ENCODE peak calls at places on chromosome 11, in seven cellular contexts. G, U, V, E, O, S and B are unnamed samples.

GRCh38 chr11:122180435-122180834 is 64.4 kb upstream of the BLID start:
- DNase-seq in G (peak), U (no peak), V (no peak), E (no peak), O (no peak), S (no peak), B (no peak)

GRCh38 chr11:47317078-47317828 is 35.2 kb downstream of the MYBPC3 start:
- DNase-seq in G (no peak), U (no peak), V (no peak), E (no peak), O (no peak), S (no peak), B (no peak)

GRCh38 chr11:112613051-112613972 is 347.9 kb upstream of the NCAM1 start:
- DNase-seq in G (peak), U (no peak), V (no peak), E (peak), O (peak), S (no peak), B (no peak)

GRCh38 chr11:118768715-118769114 is 22.2 kb downstream of the DDX6 start:
- DNase-seq in G (no peak), U (no peak), V (no peak), E (no peak), O (peak), S (no peak), B (no peak)

GRCh38 chr11:118232659-118233058 is 7.8 kb upstream of the JAML start:
- DNase-seq in G (peak), U (no peak), V (no peak), E (no peak), O (peak), S (no peak), B (no peak)

GRCh38 chr11:68935066-68935465 is 31.4 kb downstream of the IGHMBP2 start:
- DNase-seq in G (no peak), U (no peak), V (no peak), E (no peak), O (no peak), S (no peak), B (no peak)

GRCh38 chr11:132278801-132279574 is 908.6 kb downstream of the NTM start:
- DNase-seq in G (no peak), U (no peak), V (no peak), E (no peak), O (no peak), S (peak), B (no peak)

GRCh38 chr11:128595221-128595620 is 7.9 kb upstream of the ETS1 start:
- DNase-seq in G (no peak), U (no peak), V (no peak), E (no peak), O (no peak), S (no peak), B (no peak)

GRCh38 chr11:9893474-9893873 is 229.6 kb downstream of the SWAP70 start:
- DNase-seq in G (no peak), U (no peak), V (no peak), E (no peak), O (no peak), S (no peak), B (no peak)

GRCh38 chr11:34194576-34195335 is 89.3 kb downstream of the NAT10 start:
- DNase-seq in G (no peak), U (no peak), V (no peak), E (peak), O (no peak), S (no peak), B (no peak)

GRCh38 chr11:61587951-61588695 is 7.2 kb upstream of the SYT7 start:
- DNase-seq in G (peak), U (peak), V (no peak), E (peak), O (no peak), S (no peak), B (peak)

GRCh38 chr11:12217879-12218278 is 107.5 kb downstream of the MICAL2 start:
- DNase-seq in G (no peak), U (no peak), V (no peak), E (no peak), O (no peak), S (no peak), B (peak)

GRCh38 chr11:112163875-112164521 is at the start of gene IL18:
- DNase-seq in G (peak), U (peak), V (no peak), E (no peak), O (no peak), S (no peak), B (peak)

GRCh38 chr11:112157274-112157766 is 6.6 kb downstream of the IL18 start:
- DNase-seq in G (peak), U (no peak), V (no peak), E (no peak), O (peak), S (no peak), B (peak)

GRCh38 chr11:98003606-98004371 is 1017.0 kb upstream of the CNTN5 start:
- DNase-seq in G (no peak), U (peak), V (no peak), E (no peak), O (no peak), S (no peak), B (no peak)

GRCh38 chr11:80462211-80462610 is 1021.4 kb upstream of the TENM4 start:
- DNase-seq in G (no peak), U (no peak), V (no peak), E (no peak), O (no peak), S (no peak), B (no peak)

GRCh38 chr11:37721485-37721884 is 1123.4 kb upstream of the RAG2 start:
- DNase-seq in G (no peak), U (no peak), V (no peak), E (no peak), O (no peak), S (no peak), B (no peak)

GRCh38 chr11:10499452-10500262 is 41.3 kb downstream of the RNF141 start:
- DNase-seq in G (no peak), U (no peak), V (no peak), E (no peak), O (no peak), S (no peak), B (no peak)

GRCh38 chr11:12581923-12582322 is 92.3 kb upstream of the TEAD1 start:
- DNase-seq in G (peak), U (peak), V (no peak), E (no peak), O (no peak), S (no peak), B (no peak)

GRCh38 chr11:94593030-94593429 is 25.9 kb downstream of the PIWIL4 start:
- DNase-seq in G (no peak), U (no peak), V (no peak), E (no peak), O (no peak), S (no peak), B (no peak)

GRCh38 chr11:84091212-84091986 is 805.2 kb upstream of the CCDC90B start:
- DNase-seq in G (no peak), U (no peak), V (no peak), E (no peak), O (no peak), S (no peak), B (peak)

GRCh38 chr11:83118814-83119213 is 38.1 kb upstream of the PCF11 start:
- DNase-seq in G (no peak), U (no peak), V (no peak), E (no peak), O (no peak), S (no peak), B (no peak)

GRCh38 chr11:109012996-109013395 is 348.1 kb downstream of the DDX10 start:
- DNase-seq in G (no peak), U (no peak), V (no peak), E (no peak), O (no peak), S (no peak), B (no peak)

GRCh38 chr11:86949995-86950993 is 4.9 kb downstream of the FZD4 start:
- DNase-seq in G (no peak), U (no peak), V (no peak), E (no peak), O (no peak), S (no peak), B (no peak)

GRCh38 chr11:69461272-69461962 is 20.0 kb upstream of the LINC01488 start:
- DNase-seq in G (no peak), U (no peak), V (no peak), E (no peak), O (no peak), S (no peak), B (no peak)

GRCh38 chr11:78040691-78041379 is 17.8 kb upstream of the KCTD14 start:
- DNase-seq in G (no peak), U (peak), V (no peak), E (no peak), O (no peak), S (no peak), B (no peak)

GRCh38 chr11:78041843-78042455 is 18.9 kb upstream of the KCTD14 start:
- DNase-seq in G (no peak), U (no peak), V (no peak), E (no peak), O (no peak), S (no peak), B (no peak)

GRCh38 chr11:78039391-78039918 is 16.4 kb upstream of the KCTD14 start:
- DNase-seq in G (no peak), U (no peak), V (no peak), E (no peak), O (no peak), S (no peak), B (no peak)

GRCh38 chr11:78038697-78039313 is 15.7 kb upstream of the KCTD14 start:
- DNase-seq in G (no peak), U (no peak), V (no peak), E (no peak), O (peak), S (no peak), B (no peak)

DNA sequence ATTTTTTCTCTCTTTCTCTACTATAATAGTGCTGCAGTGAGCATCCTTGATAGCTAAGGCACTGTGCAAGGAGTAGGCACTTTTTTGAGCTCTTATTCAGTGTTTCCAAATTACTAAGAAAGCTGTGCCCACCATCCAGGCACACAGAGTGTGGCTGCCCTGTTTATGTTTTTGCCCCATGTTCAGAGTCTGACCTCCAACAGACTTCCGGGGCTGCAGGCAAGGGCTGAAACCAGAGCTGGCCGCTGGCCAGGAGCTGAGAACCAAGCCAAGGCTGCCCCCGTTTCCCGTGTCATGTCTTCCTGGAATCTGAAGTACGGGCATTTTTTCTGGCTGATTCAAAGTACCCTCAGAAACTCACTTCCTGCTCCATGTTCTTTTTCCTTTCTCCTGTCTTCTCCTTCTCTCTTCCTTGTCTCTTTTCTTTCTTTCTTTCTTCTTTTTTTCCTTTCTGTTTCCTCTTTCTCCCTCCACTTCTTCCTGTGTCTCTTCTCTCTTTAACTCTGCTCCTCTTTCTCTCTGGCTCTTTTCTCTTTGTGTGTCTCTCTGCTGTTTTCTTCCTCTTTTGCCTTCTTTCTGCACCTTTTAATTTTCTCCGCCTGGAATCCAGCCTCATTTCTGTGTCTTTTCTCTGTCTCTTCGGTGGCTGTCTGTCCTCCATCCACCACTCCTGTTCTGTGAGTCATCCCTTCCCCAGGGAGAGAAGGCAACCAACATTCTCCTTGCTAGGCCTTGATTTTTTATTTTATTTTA is 17.0 kb upstream of the KCTD14 start:
- DNase-seq in G (no peak), U (peak), V (no peak), E (peak), O (peak), S (no peak), B (peak)
- TF ChIP-seq JUND in G (peak), U (peak), V (no peak), E (peak), O (no peak), S (no peak), B (no peak)

DNA sequence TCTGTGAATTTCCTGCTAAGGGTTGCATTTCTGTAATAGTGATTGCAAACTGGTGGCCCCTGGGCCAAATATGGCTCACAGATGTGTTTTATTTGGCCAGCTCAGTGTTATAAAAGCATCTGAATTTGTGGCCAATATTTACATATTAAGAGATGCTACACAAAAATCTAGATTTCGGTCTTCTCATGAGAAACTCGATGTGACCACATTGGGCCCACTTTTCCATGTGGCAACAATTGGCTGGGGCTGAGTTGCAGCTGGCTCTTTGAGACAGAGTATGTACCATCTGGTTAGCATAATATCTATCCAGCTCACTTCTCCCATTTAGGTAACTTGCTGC is 244.5 kb upstream of the POU2AF2 start:
- DNase-seq in G (no peak), U (no peak), V (no peak), E (no peak), O (no peak), S (no peak), B (no peak)
- TF ChIP-seq JUND in G (no peak), U (no peak), V (no peak), E (no peak), O (no peak), S (no peak), B (no peak)

DNA sequence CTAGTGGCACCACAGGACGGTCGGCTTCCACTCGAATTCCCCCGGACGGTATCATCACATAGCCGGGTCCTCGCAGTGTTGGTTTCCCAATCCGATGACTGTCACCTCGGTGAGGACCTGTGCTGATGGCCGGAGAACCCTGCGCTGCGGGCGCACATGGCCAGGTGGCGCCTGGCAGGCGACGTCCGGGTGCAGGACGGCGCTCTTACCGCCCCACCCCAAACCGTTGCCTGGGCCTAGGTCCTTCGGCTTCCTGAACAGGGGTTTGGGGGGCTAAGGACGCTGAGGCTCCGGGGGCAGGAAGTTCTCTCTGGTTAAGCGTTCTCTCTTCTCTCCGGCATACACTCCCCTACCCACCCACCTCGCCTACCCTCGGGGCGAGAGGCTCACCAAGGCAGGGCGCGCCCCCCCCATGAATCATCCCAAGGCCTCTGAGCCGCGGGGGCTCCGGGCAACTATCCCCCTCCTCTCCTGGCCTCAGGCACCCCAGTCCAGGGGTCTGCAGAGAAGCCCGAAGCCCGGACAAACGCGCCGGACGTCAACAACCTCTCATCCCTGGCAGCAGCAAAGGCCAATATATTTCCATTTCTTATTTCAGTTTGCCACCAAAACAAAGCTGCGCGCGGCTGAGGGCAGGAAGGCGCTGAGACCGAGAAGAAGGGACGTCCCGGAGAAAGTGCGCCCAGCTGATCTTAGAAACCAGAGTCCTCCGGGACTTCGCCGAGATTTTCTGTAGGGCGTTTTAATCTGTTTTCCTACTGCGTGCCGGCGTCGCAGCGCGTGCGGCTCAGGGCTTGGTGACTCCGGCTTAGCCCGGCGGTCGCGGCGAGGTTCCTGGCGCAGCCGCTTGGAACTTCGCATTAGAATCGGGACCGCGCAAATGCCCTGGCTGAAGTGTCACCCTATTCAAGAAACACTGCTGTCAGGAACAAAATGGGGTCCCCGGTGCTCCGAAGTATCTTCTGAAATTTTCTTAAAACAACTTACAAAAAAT is 5.6 kb downstream of the ALX4 start:
- DNase-seq in G (no peak), U (no peak), V (no peak), E (peak), O (no peak), S (no peak), B (no peak)
- TF ChIP-seq JUND in G (no peak), U (no peak), V (no peak), E (no peak), O (no peak), S (no peak), B (no peak)

DNA sequence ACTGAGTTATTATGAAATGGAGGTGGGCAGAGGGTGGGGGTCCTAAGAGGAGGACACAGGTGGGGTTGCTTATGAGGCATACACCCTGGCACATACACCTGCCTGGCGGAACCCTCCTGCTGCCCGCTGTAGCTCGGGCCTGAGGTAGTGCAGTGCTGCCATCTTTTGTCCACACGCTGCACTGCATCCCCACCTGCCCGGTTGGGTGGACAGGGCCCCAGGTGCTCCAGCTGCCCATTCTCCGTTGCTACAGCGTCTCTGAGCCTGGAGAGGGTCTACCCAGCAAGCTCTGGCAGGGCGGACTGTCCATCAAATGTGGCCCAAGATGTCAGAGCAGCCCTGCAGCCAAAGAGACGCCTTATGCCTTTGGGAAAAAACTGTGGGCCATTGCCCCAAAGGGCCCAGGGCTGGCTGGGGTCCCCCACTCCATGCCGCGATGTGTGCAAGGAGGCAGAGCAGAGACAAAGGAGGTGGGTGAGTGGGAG is 131.2 kb downstream of the BUD13 start:
- DNase-seq in G (peak), U (peak), V (peak), E (peak), O (no peak), S (no peak), B (peak)
- TF ChIP-seq JUND in G (no peak), U (no peak), V (no peak), E (no peak), O (no peak), S (no peak), B (no peak)

DNA sequence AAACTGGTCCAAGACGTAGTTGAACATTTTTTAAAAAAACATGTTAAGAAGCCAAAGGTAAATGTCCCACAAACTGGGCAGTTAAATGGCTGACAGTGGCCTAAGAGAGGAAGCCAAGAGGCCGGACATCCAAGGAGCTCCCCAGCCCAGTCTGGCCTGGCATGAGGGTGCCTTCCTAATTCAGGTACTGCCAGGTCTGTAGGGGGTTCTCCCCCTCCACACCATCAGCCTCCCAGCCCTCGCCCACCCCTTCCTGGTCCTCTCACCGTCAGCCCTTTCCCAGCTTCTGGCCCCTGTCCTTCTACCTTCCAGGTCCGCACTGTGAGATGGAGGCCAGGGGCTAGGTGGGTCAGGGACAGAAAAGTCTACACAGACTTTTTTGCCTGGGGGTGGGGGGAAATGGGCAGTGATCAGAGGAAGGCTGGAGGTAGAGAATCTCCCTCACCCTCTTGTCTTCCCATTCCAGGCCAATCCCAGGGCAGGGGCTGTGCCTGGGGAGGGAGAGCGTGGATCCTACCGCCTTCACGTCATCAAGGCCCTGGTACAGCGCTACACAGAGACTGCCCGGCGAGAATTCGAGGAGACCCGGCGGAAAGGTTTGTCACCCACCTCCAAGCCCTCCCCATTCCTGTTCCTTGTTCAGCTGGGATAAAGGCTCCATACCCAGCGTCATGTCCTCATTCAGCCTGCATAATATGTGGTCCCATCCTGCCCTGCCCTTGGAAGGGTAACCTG is 6.0 kb downstream of the ART5 start:
- DNase-seq in G (no peak), U (no peak), V (no peak), E (no peak), O (no peak), S (no peak), B (no peak)
- TF ChIP-seq JUND in G (no peak), U (no peak), V (no peak), E (no peak), O (no peak), S (no peak), B (no peak)